ENCODE peak calls at places on chromosomes 4 and X, in five cellular contexts. O is hippocampal formation, C is hepatocyte, K is OCI-M1, N is nephron progenitor cell. M is an unnamed sample.

GRCh38 chr4:116664198-116664597 is 421.2 kb downstream of the TRAM1L1 start:
- DNase-seq in O (no peak), C (no peak), K (no peak), N (no peak), M (no peak)

GRCh38 chrX:42678133-42678532 is 99.8 kb downstream of the PPP1R2C start:
- DNase-seq in O (no peak), C (peak; percentile 7), K (no peak), N (no peak), M (no peak)

GRCh38 chr4:161393614-161394013 is 770.2 kb downstream of the FSTL5 start:
- DNase-seq in O (no peak), C (no peak), K (no peak), N (no peak), M (no peak)

GRCh38 chrX:154378059-154378798 is 866 bp upstream of the EMD start:
- DNase-seq in O (peak; percentile 46), C (peak; percentile 57), K (no peak), N (no peak), M (no peak)

GRCh38 chr4:151558496-151559113 is 149.6 kb downstream of the FHIP1A start:
- DNase-seq in O (no peak), C (no peak), K (no peak), N (no peak), M (no peak)

GRCh38 chr4:167000141-167000852 is 234.0 kb downstream of the SPOCK3 start:
- DNase-seq in O (no peak), C (peak; percentile 37), K (no peak), N (no peak), M (no peak)

GRCh38 chrX:111504941-111505340 is 6.5 kb upstream of the SERTM2 start:
- DNase-seq in O (no peak), C (no peak), K (peak; percentile 33), N (no peak), M (no peak)

GRCh38 chr4:173289351-173289725 is 44.8 kb downstream of the HMGB2 start:
- DNase-seq in O (no peak), C (peak; percentile 28), K (peak; percentile 97), N (no peak), M (no peak)

GRCh38 chr4:183600189-183600685 is 58.7 kb downstream of the RWDD4 start:
- DNase-seq in O (no peak), C (no peak), K (peak; percentile 37), N (no peak), M (no peak)

GRCh38 chr4:85548841-85549240 is 73.9 kb downstream of the ARHGAP24 start:
- DNase-seq in O (no peak), C (no peak), K (no peak), N (no peak), M (no peak)

GRCh38 chrX:2552621-2553297 is 52.0 kb upstream of the DHRSX start:
- DNase-seq in O (no peak), C (peak; percentile 27), K (no peak), N (no peak), M (no peak)

GRCh38 chr4:154908168-154908567 is 127.1 kb downstream of the RBM46 start:
- DNase-seq in O (no peak), C (peak; percentile 25), K (no peak), N (no peak), M (no peak)

GRCh38 chr4:86926428-86927086 is 8.3 kb upstream of the AFF1 start:
- DNase-seq in O (no peak), C (peak; percentile 62), K (no peak), N (no peak), M (no peak)

GRCh38 chrX:26597981-26598380 is 382.0 kb downstream of the MAGEB5 start:
- DNase-seq in O (no peak), C (no peak), K (no peak), N (no peak), M (no peak)

GRCh38 chr4:165294907-165295306 is 32.6 kb upstream of the MSMO1 start:
- DNase-seq in O (peak; percentile 2), C (no peak), K (no peak), N (peak; percentile 30), M (no peak)

GRCh38 chr4:10018818-10019438 is 2.4 kb downstream of the SLC2A9 start:
- DNase-seq in O (peak; percentile 86), C (peak; percentile 95), K (peak; percentile 96), N (peak; percentile 90), M (no peak)

GRCh38 chr4:25032126-25032525 is 1.4 kb upstream of the LGI2 start:
- DNase-seq in O (no peak), C (no peak), K (no peak), N (no peak), M (peak; percentile 47)

GRCh38 chr4:119210760-119211159 is 1.8 kb upstream of the USP53 start:
- DNase-seq in O (no peak), C (no peak), K (no peak), N (no peak), M (no peak)

GRCh38 chr4:76688737-76689078 is 209.2 kb downstream of the SOWAHB start:
- DNase-seq in O (no peak), C (no peak), K (no peak), N (no peak), M (no peak)

GRCh38 chrX:103685396-103685795 is 1.1 kb downstream of the MORF4L2 start:
- DNase-seq in O (no peak), C (peak; percentile 44), K (no peak), N (no peak), M (no peak)

GRCh38 chrX:40145001-40145631 is 47.4 kb upstream of the BCOR start:
- DNase-seq in O (no peak), C (no peak), K (no peak), N (no peak), M (no peak)

GRCh38 chr4:154732669-154733068 is 11.1 kb upstream of the LRAT start:
- DNase-seq in O (no peak), C (no peak), K (no peak), N (no peak), M (no peak)

GRCh38 chr4:130077275-130077674 is 981.3 kb downstream of the C4orf33 start:
- DNase-seq in O (no peak), C (no peak), K (peak; percentile 20), N (no peak), M (no peak)

GRCh38 chr4:14529653-14530052 is 472.6 kb upstream of the CPEB2 start:
- DNase-seq in O (no peak), C (peak; percentile 55), K (peak; percentile 47), N (no peak), M (no peak)

GRCh38 chr4:71406459-71406963 is 67.7 kb downstream of the SLC4A4 start:
- DNase-seq in O (no peak), C (no peak), K (peak; percentile 95), N (no peak), M (no peak)

M was measured in HuH-7.5.